ENCODE peak calls at places on chromosomes 7 and 10, in ten cellular contexts. J is HL-60; V is stomach; R is astrocyte of the spinal cord; Y is CD8-positive, alpha-beta memory T cell; B is colonic mucosa; M is uterus; O is right cardiac atrium; F is endothelial cell of umbilical vein; Z is mammary epithelial cell. E is an unnamed sample.
A peak's percentile ranks its signal among the peaks of the same experiment; 100 is the strongest.

GRCh38 chr7:66664590-66665293 is 36.1 kb downstream of the KCTD7 start:
- DNase-seq in Y (no peak), V (no peak), F (no peak), M (no peak), Z (no peak), B (no peak), O (peak; percentile 81), J (no peak), R (no peak), E (no peak)

GRCh38 chr10:45444976-45445898 is 71.2 kb downstream of the ALOX5 start:
- DNase-seq in B (no peak), V (peak; percentile 59), J (no peak), M (no peak), O (no peak), F (no peak), R (no peak), Y (no peak), Z (no peak), E (no peak)

GRCh38 chr10:113487154-113487553 is 65.7 kb upstream of the HABP2 start:
- DNase-seq in Z (no peak), V (no peak), F (no peak), M (no peak), Y (no peak), O (no peak), R (no peak), B (no peak), J (no peak), E (no peak)

GRCh38 chr7:155470686-155471638 is 13.0 kb downstream of the EN2 start:
- DNase-seq in R (no peak), Z (peak; percentile 33), O (no peak), Y (no peak), J (no peak), M (no peak), B (no peak), V (no peak), F (no peak), E (no peak)

GRCh38 chr7:85682819-85683218 is 496.0 kb upstream of the SEMA3D start:
- DNase-seq in Y (no peak), F (peak; percentile 29), R (peak; percentile 29), V (no peak), B (no peak), J (no peak), O (no peak), M (no peak), Z (peak; percentile 40), E (no peak)

GRCh38 chr10:124073642-124074377 is 19.6 kb downstream of the CHST15 start:
- DNase-seq in V (no peak), F (no peak), Z (no peak), O (no peak), B (no peak), J (no peak), Y (no peak), M (no peak), R (no peak), E (no peak)

GRCh38 chr7:21507627-21508343 is 35.1 kb upstream of the DNAH11 start:
- DNase-seq in J (no peak), Y (peak; percentile 18), V (peak; percentile 51), R (peak; percentile 16), O (no peak), F (peak; percentile 52), M (no peak), Z (peak; percentile 28), B (peak; percentile 67), E (no peak)

GRCh38 chr7:155844019-155844453 is 31.8 kb upstream of the SHH start:
- DNase-seq in R (no peak), O (no peak), M (no peak), Z (no peak), F (no peak), B (peak; percentile 88), Y (no peak), V (peak; percentile 95), J (no peak), E (peak; percentile 81)

GRCh38 chr7:98286093-98286525 is 4.6 kb downstream of the BRI3 start:
- DNase-seq in R (peak; percentile 29), O (peak; percentile 88), F (no peak), B (peak; percentile 63), Z (peak; percentile 73), M (peak; percentile 70), Y (no peak), V (peak; percentile 62), J (no peak), E (peak; percentile 68)

GRCh38 chr10:24771943-24772747 is 48.5 kb upstream of the ARHGAP21 start:
- DNase-seq in J (no peak), V (no peak), Y (no peak), Z (no peak), R (no peak), O (no peak), B (no peak), M (no peak), F (no peak), E (no peak)

GRCh38 chr7:104767113-104767512 is 246.9 kb upstream of the KMT2E start:
- DNase-seq in B (no peak), Z (no peak), O (no peak), R (no peak), J (no peak), Y (no peak), F (no peak), M (no peak), V (no peak), E (no peak)

DNA sequence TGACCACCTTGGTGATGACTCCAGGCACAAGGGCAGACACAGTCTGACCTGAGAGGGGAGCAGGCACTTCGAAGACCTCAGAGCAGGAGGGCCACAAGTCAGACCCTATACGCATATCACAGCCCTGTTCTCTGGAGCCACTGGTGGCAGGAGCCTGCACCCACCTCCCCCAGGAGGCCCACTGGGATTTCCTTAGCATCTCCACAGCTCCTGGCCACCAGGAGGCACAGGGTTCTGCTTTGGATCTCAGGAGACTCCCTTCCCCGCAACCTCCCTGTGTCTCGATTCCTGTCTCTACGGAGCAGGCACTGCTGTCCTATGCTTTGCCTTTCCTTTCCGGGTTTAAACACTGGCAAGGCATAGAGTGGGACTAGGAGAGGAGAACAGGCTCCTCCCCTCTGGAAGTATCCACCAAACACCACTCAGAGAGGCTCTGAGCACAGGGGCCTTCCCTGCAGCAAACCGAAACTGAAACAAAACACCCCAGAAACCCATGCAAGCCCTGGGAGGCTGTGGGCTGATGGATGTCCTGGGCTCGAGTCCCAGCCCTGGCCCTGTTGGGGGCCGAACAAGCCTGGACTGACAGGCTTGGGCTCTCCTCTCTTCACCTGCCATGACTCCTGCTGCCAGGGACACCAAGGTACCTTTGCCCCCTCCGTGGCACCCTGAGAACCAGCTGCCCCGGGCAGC is 166.3 kb downstream of the NEURL1 start:
- DNase-seq in J (peak; percentile 58), B (peak; percentile 65), V (peak; percentile 79), R (peak; percentile 94), M (peak; percentile 82), F (peak; percentile 52), Y (peak; percentile 36), Z (peak; percentile 78), O (peak; percentile 86), E (no peak)
- H3K4me3 ChIP-seq in J (peak overlapping the region; percentile 59), B (peak overlapping the region; percentile 42), V (peak overlapping the region; percentile 66), R (peak overlapping the region; percentile 50), M (peak overlapping the region; percentile 84), F (peak overlapping the region; percentile 10), Y (peak overlapping the region; percentile 91), Z (peak overlapping the region; percentile 37), O (peak overlapping the region; percentile 49), E (no peak overlapping the region)

GRCh38 chr10:46539596-46540411 is 16.7 kb downstream of the GPRIN2 start:
- DNase-seq in F (peak; percentile 46), M (peak; percentile 3), R (peak; percentile 83), J (no peak), Z (no peak), V (peak; percentile 48), B (no peak), Y (no peak), O (peak; percentile 23), E (peak; percentile 94)
- H3K4me3 ChIP-seq in F (no peak overlapping the region), M (no peak overlapping the region), R (no peak overlapping the region), J (no peak overlapping the region), Z (no peak overlapping the region), V (no peak overlapping the region), B (no peak overlapping the region), Y (no peak overlapping the region), O (no peak overlapping the region), E (no peak overlapping the region)

GRCh38 chr10:100265821-100266485 is 1.5 kb downstream of the CWF19L1 start:
- DNase-seq in J (peak; percentile 45), Y (no peak), M (no peak), Z (no peak), B (no peak), V (no peak), R (no peak), O (no peak), F (no peak), E (no peak)
- H3K4me3 ChIP-seq in J (no peak overlapping the region), Y (no peak overlapping the region), M (no peak overlapping the region), Z (no peak overlapping the region), B (no peak overlapping the region), V (no peak overlapping the region), R (no peak overlapping the region), O (no peak overlapping the region), F (no peak overlapping the region), E (peak overlapping the region; percentile 89)

GRCh38 chr7:27248911-27249723 is 6.5 kb downstream of the EVX1 start:
- DNase-seq in V (no peak), Y (no peak), R (no peak), M (no peak), F (no peak), B (no peak), J (no peak), O (no peak), Z (peak; percentile 76), E (no peak)

GRCh38 chr7:27249724-27250636 is 7.4 kb downstream of the EVX1 start:
- DNase-seq in Z (no peak), B (no peak), R (no peak), V (no peak), O (no peak), Y (no peak), J (no peak), F (no peak), M (no peak), E (no peak)

GRCh38 chr7:27251136-27251512 is 8.5 kb downstream of the EVX1 start:
- DNase-seq in O (no peak), V (no peak), B (no peak), F (peak; percentile 29), Y (no peak), R (no peak), J (no peak), M (no peak), Z (no peak), E (no peak)

GRCh38 chr7:27252935-27253333 is 10.3 kb downstream of the EVX1 start:
- DNase-seq in R (no peak), O (no peak), V (no peak), M (no peak), F (no peak), Z (no peak), Y (no peak), B (no peak), J (no peak), E (no peak)

DNA sequence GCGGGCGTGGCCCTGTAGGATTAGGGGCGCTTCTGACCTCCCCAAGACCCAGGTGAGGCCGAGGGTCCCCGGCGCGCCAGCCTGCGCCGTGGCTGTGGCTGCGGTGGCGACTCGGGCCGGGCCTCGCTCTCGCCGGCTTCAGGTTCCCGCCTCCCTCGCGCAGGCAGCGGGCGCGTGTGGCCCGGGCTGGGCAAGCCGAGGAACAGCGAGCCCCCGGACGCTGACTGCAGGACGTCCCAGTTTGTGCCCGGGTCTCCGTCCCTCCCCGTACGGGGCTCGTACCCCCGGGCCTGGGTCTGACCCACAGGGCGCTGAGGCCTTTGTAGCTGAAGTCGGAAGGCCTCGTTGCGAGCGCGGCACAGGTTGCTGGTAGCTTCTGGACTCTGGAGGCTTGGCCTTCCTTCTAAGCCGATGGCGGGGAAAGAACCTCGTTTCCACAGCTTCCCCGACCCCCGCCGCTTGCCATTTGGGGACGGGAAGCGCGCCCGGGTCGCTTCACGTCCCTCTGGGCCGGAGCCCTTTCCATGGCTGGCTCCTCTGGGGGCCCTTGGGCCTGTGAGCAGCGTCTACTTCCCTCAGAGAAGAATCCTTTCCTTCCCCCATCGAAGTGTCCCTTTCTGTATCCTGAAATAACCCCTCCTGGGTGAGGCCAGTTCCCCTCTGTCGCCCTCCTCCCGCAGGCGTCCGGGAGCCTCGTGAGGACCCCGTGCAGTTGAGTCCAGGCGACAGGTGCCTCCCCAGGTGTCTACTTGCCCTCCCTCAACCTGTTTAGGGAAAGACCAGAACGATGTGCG is 9.1 kb downstream of the EVX1 start:
- DNase-seq in F (peak; percentile 23), Y (no peak), R (no peak), M (no peak), V (no peak), J (no peak), B (no peak), O (no peak), Z (no peak), E (no peak)
- H3K4me3 ChIP-seq in F (no peak overlapping the region), Y (no peak overlapping the region), R (no peak overlapping the region), M (no peak overlapping the region), V (peak overlapping the region; percentile 3), J (no peak overlapping the region), B (no peak overlapping the region), O (peak overlapping the region; percentile 7), Z (no peak overlapping the region), E (no peak overlapping the region)